ENCODE peak calls at places on chromosomes 6 and 20, in five cellular contexts. O is choroid plexus epithelial cell; X is mucosa of gallbladder; L is hippocampal formation; N is stimulated activated naive CD8-positive, alpha-beta T cell treated with anti-CD3 and anti-CD28 coated beads, Interleukin-15, Interleukin-2, amounts not matched to agents 100 U/mL and 50 U/mL, for 24 hours. E is an unnamed sample.

GRCh38 chr20:50569864-50570836 is 60.0 kb downstream of the PTPN1 start:
- DNase-seq in L (no peak), X (no peak), N (no peak), O (peak), E (no peak)

GRCh38 chr20:12171927-12172581 is 254.4 kb downstream of the BTBD3 start:
- DNase-seq in O (peak), N (no peak), X (peak), L (no peak), E (no peak)

GRCh38 chr6:147005499-147005898 is 198.7 kb upstream of the STXBP5 start:
- DNase-seq in L (no peak), N (peak), O (no peak), X (no peak), E (no peak)

GRCh38 chr6:56714982-56715456 is 72.3 kb upstream of the DST start:
- DNase-seq in L (no peak), X (no peak), O (peak), N (no peak), E (no peak)

GRCh38 chr6:129440691-129441090 is 269.3 kb downstream of the ARHGAP18 start:
- DNase-seq in L (no peak), N (no peak), X (no peak), O (peak), E (no peak)

GRCh38 chr6:121851056-121851455 is 415.6 kb downstream of the GJA1 start:
- DNase-seq in L (peak), N (no peak), X (no peak), O (peak), E (no peak)

GRCh38 chr6:105359419-105360366 is 43.2 kb downstream of the PREP start:
- DNase-seq in O (peak), L (no peak), N (no peak), X (no peak), E (no peak)

GRCh38 chr6:11023032-11023431 is 21.1 kb downstream of the ELOVL2 start:
- DNase-seq in X (no peak), N (no peak), L (peak), O (no peak), E (peak)

GRCh38 chr6:116220172-116220571 is 33.7 kb downstream of the TSPYL4 start:
- DNase-seq in N (no peak), L (peak), O (peak), X (no peak), E (no peak)

GRCh38 chr6:89887452-89888137 is 6.7 kb upstream of the GJA10 start:
- DNase-seq in L (no peak), O (peak), N (peak), X (no peak), E (no peak)

GRCh38 chr6:125811259-125811658 is 20.5 kb downstream of the NCOA7 start:
- DNase-seq in N (no peak), X (no peak), L (no peak), O (no peak), E (no peak)

GRCh38 chr6:127518212-127518709 is 874 bp downstream of the MTCL3 start:
- DNase-seq in L (peak), X (no peak), N (no peak), O (no peak), E (no peak)

GRCh38 chr20:34872604-34873224 is at the start of gene GGT7:
- DNase-seq in X (peak), N (peak), O (peak), L (peak), E (peak)

GRCh38 chr6:136961848-136962247 is 39.7 kb downstream of the SLC35D3 start:
- DNase-seq in O (no peak), X (no peak), N (no peak), L (no peak), E (no peak)

GRCh38 chr6:43515808-43516207 is 918 bp downstream of the YIPF3 start:
- DNase-seq in L (no peak), O (no peak), N (no peak), X (no peak), E (no peak)

GRCh38 chr6:22929228-22929627 is 359.9 kb downstream of the HDGFL1 start:
- DNase-seq in N (no peak), O (no peak), L (no peak), X (no peak), E (no peak)

GRCh38 chr6:133055527-133055966 is 185.6 kb upstream of the EYA4 start:
- DNase-seq in N (no peak), L (no peak), O (no peak), X (no peak), E (no peak)

GRCh38 chr6:150813319-150813992 is 52.0 kb upstream of the MTHFD1L start:
- DNase-seq in L (no peak), O (peak), N (peak), X (no peak), E (no peak)

GRCh38 chr6:150373260-150373701 is 4.5 kb downstream of the IYD start:
- DNase-seq in X (peak), N (no peak), O (peak), L (peak), E (peak)

GRCh38 chr6:81842254-81842653 is 89.8 kb upstream of the TENT5A start:
- DNase-seq in L (no peak), N (no peak), O (peak), X (peak), E (no peak)

GRCh38 chr6:139820191-139820590 is 445.7 kb upstream of the CITED2 start:
- DNase-seq in O (peak), L (no peak), X (no peak), N (no peak), E (no peak)

GRCh38 chr6:33702345-33702977 is 9.0 kb downstream of the UQCC2 start:
- DNase-seq in X (no peak), L (peak), N (no peak), O (peak), E (no peak)